ENCODE peak calls at places on chromosomes 13 and 19, in seven cellular contexts. K, B, T, O, Q, A and J are unnamed samples.

GRCh38 chr19:8334458-8335342 is 8.4 kb downstream of the KANK3 start:
- DNase-seq in K (peak; percentile 87), B (peak; percentile 27), T (peak; percentile 83), O (peak; percentile 85), Q (peak; percentile 80), A (no peak), J (no peak)

GRCh38 chr13:44340508-44340907 is 33.1 kb upstream of the SERP2 start:
- DNase-seq in K (no peak), B (no peak), T (no peak), O (no peak), Q (no peak), A (no peak), J (no peak)

GRCh38 chr13:110323172-110323851 is 16.2 kb downstream of the COL4A2 start:
- DNase-seq in K (peak; percentile 73), B (no peak), T (no peak), O (peak; percentile 40), Q (no peak), A (no peak), J (no peak)

GRCh38 chr19:8515317-8515716 is 1.4 kb upstream of the ZNF414 start:
- DNase-seq in K (no peak), B (no peak), T (no peak), O (no peak), Q (no peak), A (no peak), J (no peak)

GRCh38 chr19:3730457-3730958 is 22.3 kb downstream of the TJP3 start:
- DNase-seq in K (no peak), B (no peak), T (no peak), O (no peak), Q (no peak), A (no peak), J (no peak)

GRCh38 chr19:46181386-46181774 is 33.3 kb downstream of the IGFL2 start:
- DNase-seq in K (peak; percentile 52), B (no peak), T (no peak), O (no peak), Q (peak; percentile 12), A (no peak), J (no peak)

GRCh38 chr19:54230031-54230430 is 7.2 kb upstream of the LILRB3 start:
- DNase-seq in K (no peak), B (no peak), T (no peak), O (no peak), Q (no peak), A (no peak), J (no peak)

GRCh38 chr13:57698851-57699250 is 67.3 kb downstream of the PCDH17 start:
- DNase-seq in K (no peak), B (no peak), T (no peak), O (no peak), Q (no peak), A (no peak), J (no peak)

GRCh38 chr13:89465366-89465765 is 1794.2 kb downstream of the SLITRK5 start:
- DNase-seq in K (no peak), B (no peak), T (no peak), O (no peak), Q (no peak), A (no peak), J (no peak)

GRCh38 chr13:41823486-41823885 is 137.4 kb downstream of the VWA8 start:
- DNase-seq in K (no peak), B (no peak), T (no peak), O (no peak), Q (no peak), A (no peak), J (no peak)

GRCh38 chr13:32587014-32587773 is 942 bp downstream of the PDS5B start:
- DNase-seq in K (peak; percentile 44), B (peak; percentile 41), T (peak; percentile 90), O (peak; percentile 47), Q (peak; percentile 54), A (peak; percentile 71), J (peak; percentile 81)

GRCh38 chr19:55376381-55376933 is at the start of gene TMEM190:
- DNase-seq in K (no peak), B (no peak), T (no peak), O (peak; percentile 71), Q (no peak), A (no peak), J (no peak)

GRCh38 chr19:709196-709964 is 645 bp downstream of the PALM start:
- DNase-seq in K (no peak), B (no peak), T (peak; percentile 42), O (no peak), Q (no peak), A (no peak), J (no peak)

GRCh38 chr13:59203855-59204254 is 959.9 kb downstream of the DIAPH3 start:
- DNase-seq in K (no peak), B (no peak), T (no peak), O (no peak), Q (no peak), A (no peak), J (no peak)

GRCh38 chr13:102626928-102627327 is 30.1 kb downstream of the TPP2 start:
- DNase-seq in K (no peak), B (no peak), T (no peak), O (no peak), Q (no peak), A (no peak), J (no peak)

GRCh38 chr13:66543780-66544179 is 686.4 kb downstream of the PCDH9 start:
- DNase-seq in K (no peak), B (no peak), T (no peak), O (peak; percentile 37), Q (no peak), A (no peak), J (peak; percentile 40)

GRCh38 chr13:104809483-104809882 is 1726.0 kb downstream of the EFNB2 start:
- DNase-seq in K (no peak), B (no peak), T (no peak), O (no peak), Q (no peak), A (peak; percentile 68), J (no peak)

GRCh38 chr19:11738746-11739620 is at the start of gene ZNF823:
- DNase-seq in K (peak; percentile 100), B (peak; percentile 98), T (peak; percentile 99), O (peak; percentile 98), Q (peak; percentile 98), A (peak; percentile 100), J (peak; percentile 99)

GRCh38 chr19:11735375-11735774 is 3.4 kb downstream of the ZNF823 start:
- DNase-seq in K (peak; percentile 27), B (no peak), T (no peak), O (no peak), Q (no peak), A (no peak), J (no peak)

GRCh38 chr19:11736696-11737095 is 2.0 kb downstream of the ZNF823 start:
- DNase-seq in K (peak; percentile 38), B (no peak), T (peak; percentile 27), O (no peak), Q (no peak), A (peak; percentile 52), J (peak; percentile 23)

DNA sequence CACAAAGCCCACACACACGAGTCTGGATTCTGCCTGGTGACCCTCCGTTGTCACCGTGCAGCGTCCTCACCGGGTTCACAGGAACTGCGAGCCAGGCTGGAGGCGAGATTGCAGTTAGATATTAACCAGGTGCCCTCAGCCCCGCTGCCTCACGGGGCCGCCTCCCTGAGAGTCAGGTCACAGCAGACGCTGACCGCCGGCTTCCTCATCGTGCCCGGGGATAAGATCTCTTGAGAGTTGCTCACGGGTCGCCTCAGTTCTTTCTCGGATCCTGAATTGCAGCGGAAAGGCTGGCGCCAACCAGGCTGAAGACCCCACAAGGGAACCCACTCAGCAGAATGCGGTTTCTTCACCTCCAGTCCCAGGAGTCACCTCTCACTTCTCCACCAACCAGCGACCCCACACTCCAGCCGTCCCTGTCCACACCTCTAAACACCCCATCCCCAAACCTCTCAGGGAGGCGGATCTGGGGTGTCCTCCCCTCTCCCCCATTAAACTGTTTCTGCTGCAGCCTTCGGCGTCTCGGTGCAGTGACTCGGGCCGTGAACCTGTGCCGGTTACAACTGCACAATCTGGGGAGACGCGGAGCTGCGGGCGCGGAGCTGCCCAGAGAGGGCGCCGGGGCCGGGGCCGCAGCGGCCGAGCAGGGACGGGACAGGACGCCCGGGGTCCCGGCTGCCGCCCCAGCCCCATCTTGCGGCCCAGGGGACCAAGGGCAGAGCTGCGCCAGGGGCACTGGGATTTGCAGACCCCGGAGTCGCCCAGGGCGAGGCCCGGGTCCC is 591 bp downstream of the ZNF823 start:
- DNase-seq in K (peak; percentile 65), B (peak; percentile 67), T (peak; percentile 85), O (peak; percentile 36), Q (peak; percentile 66), A (peak; percentile 46), J (peak; percentile 57)
- H2AFZ ChIP-seq in K (peak overlapping the region; percentile 84), B (peak overlapping the region; percentile 19), T (peak overlapping the region; percentile 75), O (no peak overlapping the region), Q (peak overlapping the region; percentile 100), A (peak overlapping the region; percentile 99), J (peak overlapping the region; percentile 99)

GRCh38 chr19:17456127-17456526 is 4.6 kb downstream of the NXNL1 start:
- DNase-seq in K (no peak), B (no peak), T (no peak), O (no peak), Q (no peak), A (no peak), J (no peak)
- H2AFZ ChIP-seq in K (no peak overlapping the region), B (no peak overlapping the region), T (no peak overlapping the region), O (no peak overlapping the region), Q (no peak overlapping the region), A (no peak overlapping the region), J (no peak overlapping the region)

DNA sequence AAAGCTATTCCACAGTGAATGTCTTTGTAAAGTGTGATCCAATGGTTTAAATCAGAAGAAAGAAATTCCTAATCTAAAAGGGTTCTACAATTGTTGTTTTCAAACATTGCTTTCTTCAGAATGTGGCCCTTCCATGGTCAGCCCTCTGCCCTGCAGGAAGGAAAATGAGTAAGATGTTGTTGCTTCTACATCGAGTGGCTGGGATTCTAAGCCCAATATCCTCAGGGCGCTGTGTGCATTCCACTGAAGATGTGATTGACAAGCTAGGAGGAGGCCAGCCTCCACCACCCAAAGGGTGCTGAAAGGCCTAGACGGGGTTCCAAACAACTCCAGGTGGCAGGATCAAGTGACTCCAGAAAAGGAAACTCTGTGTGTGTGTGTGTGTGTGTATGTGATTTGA is 316.9 kb upstream of the TSHZ3 start:
- DNase-seq in K (no peak), B (no peak), T (no peak), O (no peak), Q (no peak), A (no peak), J (no peak)
- H2AFZ ChIP-seq in K (no peak overlapping the region), B (no peak overlapping the region), T (no peak overlapping the region), O (no peak overlapping the region), Q (no peak overlapping the region), A (no peak overlapping the region), J (no peak overlapping the region)

GRCh38 chr13:75512253-75512652 is 25.4 kb downstream of the COMMD6 start:
- DNase-seq in K (no peak), B (no peak), T (no peak), O (no peak), Q (peak; percentile 31), A (no peak), J (no peak)
- H2AFZ ChIP-seq in K (no peak overlapping the region), B (no peak overlapping the region), T (no peak overlapping the region), O (no peak overlapping the region), Q (no peak overlapping the region), A (no peak overlapping the region), J (no peak overlapping the region)